ENCODE peak calls at places on chromosomes 3 and 15, in ten cellular contexts. Q is RPMI8226; F is activated CD4-positive, alpha-beta T cell treated with anti-CD3 and anti-CD28 coated beads, Interleukin-2, amount 10 ng/mL, durations not matched to agents 7 days and 5 days; S is endothelial cell; D is GM12892; P is anterior cingulate cortex; E is kidney tubule cell; B is HuH-7; C is hepatic stellate cell; N is EL. W is an unnamed sample.

GRCh38 chr15:56047354-56047753 is 53.9 kb upstream of the NEDD4 start:
- DNase-seq in C (no peak), Q (no peak), N (no peak), E (peak), D (no peak), S (no peak), B (no peak), P (no peak), F (no peak), W (no peak)

GRCh38 chr3:179297971-179298725 is 24.7 kb upstream of the ZNF639 start:
- DNase-seq in B (no peak), C (no peak), D (no peak), Q (no peak), N (no peak), S (no peak), E (no peak), P (no peak), F (no peak), W (no peak)

GRCh38 chr15:53009093-53009492 is 219.0 kb upstream of the ONECUT1 start:
- DNase-seq in E (no peak), Q (no peak), S (no peak), F (no peak), C (no peak), P (no peak), D (no peak), B (no peak), N (no peak), W (no peak)

GRCh38 chr3:105866656-105867653 is 1.9 kb downstream of the CBLB start:
- DNase-seq in C (no peak), E (no peak), Q (no peak), F (peak), S (no peak), B (peak), D (peak), P (no peak), N (peak), W (peak)

GRCh38 chr3:189641776-189642175 is 10.6 kb downstream of the TP63 start:
- DNase-seq in N (no peak), C (no peak), Q (no peak), E (peak), S (no peak), P (no peak), D (no peak), F (no peak), B (no peak), W (no peak)

GRCh38 chr3:49333091-49333490 is 6.8 kb downstream of the USP4 start:
- DNase-seq in P (no peak), S (no peak), E (no peak), D (no peak), Q (no peak), N (no peak), F (peak), B (no peak), C (no peak), W (no peak)

GRCh38 chr15:55784284-55784683 is 41.3 kb upstream of the PRTG start:
- DNase-seq in B (no peak), E (no peak), N (no peak), C (no peak), P (no peak), S (no peak), Q (no peak), D (no peak), F (no peak), W (no peak)

GRCh38 chr3:124261301-124261700 is 269.4 kb upstream of the ROPN1 start:
- DNase-seq in F (no peak), E (peak), P (no peak), N (peak), S (no peak), D (no peak), Q (no peak), B (no peak), C (no peak), W (no peak)

GRCh38 chr15:33150993-33151392 is 43.5 kb downstream of the FMN1 start:
- DNase-seq in E (no peak), S (no peak), Q (no peak), D (no peak), N (no peak), B (no peak), P (no peak), C (no peak), F (no peak), W (peak)

GRCh38 chr3:31926543-31926942 is 54.5 kb downstream of the OSBPL10 start:
- DNase-seq in B (no peak), Q (peak), S (no peak), E (no peak), N (no peak), D (no peak), C (no peak), F (no peak), P (no peak), W (no peak)

GRCh38 chr3:58608648-58609047 is 31.5 kb upstream of the FAM107A start:
- DNase-seq in E (peak), N (no peak), C (no peak), P (peak), S (no peak), D (no peak), F (no peak), B (no peak), Q (no peak), W (peak)

GRCh38 chr3:113223831-113224240 is 12.5 kb downstream of the BOC start:
- DNase-seq in C (peak), Q (no peak), N (no peak), F (peak), B (no peak), E (no peak), P (no peak), S (no peak), D (peak), W (peak)

GRCh38 chr3:45948409-45948808 is 5.1 kb downstream of the CXCR6 start:
- DNase-seq in C (no peak), B (no peak), D (no peak), F (no peak), S (no peak), P (no peak), N (peak), Q (no peak), E (no peak), W (no peak)

GRCh38 chr15:98565566-98565965 is 82.8 kb upstream of the IGF1R start:
- DNase-seq in N (no peak), S (no peak), C (no peak), B (no peak), Q (no peak), E (no peak), D (no peak), P (no peak), F (no peak), W (no peak)